ENCODE peak calls at places on chromosomes 5 and 9, in five cellular contexts. One of them, this sample, is unnamed.

GRCh38 chr5:7742241-7742656 is 108.7 kb downstream of the CFAP90 start:
- DNase-seq in HepG2: no peak
- DNase-seq in H1: no peak
- DNase-seq in SK-N-SH: no peak
- DNase-seq in HCT116: peak
- DNase-seq in this sample: no peak

GRCh38 chr5:83827111-83827541 is 106.5 kb upstream of the HAPLN1 start:
- DNase-seq in HepG2: no peak
- DNase-seq in H1: no peak
- DNase-seq in SK-N-SH: no peak
- DNase-seq in HCT116: no peak
- DNase-seq in this sample: no peak

GRCh38 chr5:36357391-36357790 is 55.7 kb upstream of the RANBP3L start:
- DNase-seq in HepG2: no peak
- DNase-seq in H1: no peak
- DNase-seq in SK-N-SH: no peak
- DNase-seq in HCT116: no peak
- DNase-seq in this sample: no peak

GRCh38 chr9:134299068-134299467 is 27.2 kb upstream of the RXRA start:
- DNase-seq in HepG2: no peak
- DNase-seq in H1: no peak
- DNase-seq in SK-N-SH: no peak
- DNase-seq in HCT116: no peak
- DNase-seq in this sample: no peak

GRCh38 chr9:25994605-25995004 is 316.4 kb upstream of the TUSC1 start:
- DNase-seq in HepG2: no peak
- DNase-seq in H1: no peak
- DNase-seq in SK-N-SH: no peak
- DNase-seq in HCT116: no peak
- DNase-seq in this sample: no peak

GRCh38 chr9:133690111-133690561 is 48.0 kb downstream of the SARDH start:
- DNase-seq in HepG2: no peak
- DNase-seq in H1: no peak
- DNase-seq in SK-N-SH: no peak
- DNase-seq in HCT116: no peak
- DNase-seq in this sample: peak

GRCh38 chr9:123863164-123863855 is 66.6 kb downstream of the DENND1A start:
- DNase-seq in HepG2: no peak
- DNase-seq in H1: no peak
- DNase-seq in SK-N-SH: no peak
- DNase-seq in HCT116: no peak
- DNase-seq in this sample: no peak

GRCh38 chr9:3963266-3964019 is 336.4 kb downstream of the GLIS3 start:
- DNase-seq in HepG2: no peak
- DNase-seq in H1: no peak
- DNase-seq in SK-N-SH: no peak
- DNase-seq in HCT116: no peak
- DNase-seq in this sample: no peak

GRCh38 chr9:124012368-124013262 is 1.0 kb downstream of the LHX2 start:
- DNase-seq in HepG2: no peak
- DNase-seq in H1: peak
- DNase-seq in SK-N-SH: no peak
- DNase-seq in HCT116: no peak
- DNase-seq in this sample: no peak

GRCh38 chr5:19625562-19625961 is 362.4 kb downstream of the CDH18 start:
- DNase-seq in HepG2: no peak
- DNase-seq in H1: no peak
- DNase-seq in SK-N-SH: no peak
- DNase-seq in HCT116: no peak
- DNase-seq in this sample: no peak

GRCh38 chr5:85896499-85896898 is 721.2 kb upstream of the COX7C start:
- DNase-seq in HepG2: no peak
- DNase-seq in H1: no peak
- DNase-seq in SK-N-SH: no peak
- DNase-seq in HCT116: no peak
- DNase-seq in this sample: no peak

GRCh38 chr9:90969021-90969675 is 167.5 kb downstream of the SYK start:
- DNase-seq in HepG2: no peak
- DNase-seq in H1: no peak
- DNase-seq in SK-N-SH: no peak
- DNase-seq in HCT116: no peak
- DNase-seq in this sample: no peak

GRCh38 chr9:114546851-114547250 is 40.7 kb upstream of the ATP6V1G1 start:
- DNase-seq in HepG2: no peak
- DNase-seq in H1: no peak
- DNase-seq in SK-N-SH: no peak
- DNase-seq in HCT116: no peak
- DNase-seq in this sample: no peak

DNA sequence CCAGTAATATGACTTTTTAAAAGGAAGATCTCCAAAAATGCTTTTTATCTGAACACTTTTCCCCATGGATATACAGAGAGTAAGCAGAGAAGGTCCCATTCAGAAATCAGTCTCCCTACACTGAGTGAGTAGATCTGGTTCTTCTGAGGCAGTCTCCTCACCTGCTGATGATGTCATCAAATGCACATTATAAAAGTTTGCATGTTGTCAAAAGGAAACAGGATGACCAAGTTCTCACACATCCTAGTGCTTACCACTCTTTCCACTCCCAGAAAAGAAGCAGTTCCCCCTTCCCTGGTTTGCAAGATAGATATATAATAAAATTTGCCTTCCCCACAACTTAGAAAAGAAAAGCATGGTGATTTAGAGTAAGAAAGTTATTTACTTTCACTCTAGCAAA is 180.5 kb downstream of the RAB3C start:
- DNase-seq in HepG2: no peak
- DNase-seq in H1: no peak
- DNase-seq in SK-N-SH: no peak
- DNase-seq in HCT116: no peak
- DNase-seq in this sample: no peak
- TF ChIP-seq JUND in HepG2: no peak
- TF ChIP-seq JUND in H1: no peak
- TF ChIP-seq JUND in SK-N-SH: no peak
- TF ChIP-seq JUND in HCT116: no peak
- TF ChIP-seq JUND in this sample: no peak

GRCh38 chr5:150428978-150429377 is 16.3 kb upstream of the CD74 start:
- DNase-seq in HepG2: no peak
- DNase-seq in H1: no peak
- DNase-seq in SK-N-SH: no peak
- DNase-seq in HCT116: no peak
- DNase-seq in this sample: no peak

GRCh38 chr5:150429410-150429873 is 16.7 kb upstream of the CD74 start:
- DNase-seq in HepG2: no peak
- DNase-seq in H1: no peak
- DNase-seq in SK-N-SH: no peak
- DNase-seq in HCT116: no peak
- DNase-seq in this sample: no peak

GRCh38 chr5:150431574-150431973 is 18.0 kb downstream of the RPS14 start:
- DNase-seq in HepG2: no peak
- DNase-seq in H1: no peak
- DNase-seq in SK-N-SH: no peak
- DNase-seq in HCT116: no peak
- DNase-seq in this sample: no peak

GRCh38 chr5:150431048-150431447 is 18.3 kb upstream of the CD74 start:
- DNase-seq in HepG2: no peak
- DNase-seq in H1: no peak
- DNase-seq in SK-N-SH: no peak
- DNase-seq in HCT116: no peak
- DNase-seq in this sample: no peak

GRCh38 chr5:150428106-150428876 is 15.6 kb upstream of the CD74 start:
- DNase-seq in HepG2: peak
- DNase-seq in H1: no peak
- DNase-seq in SK-N-SH: no peak
- DNase-seq in HCT116: no peak
- DNase-seq in this sample: peak
- TF ChIP-seq JUND in HepG2: no peak
- TF ChIP-seq JUND in H1: no peak
- TF ChIP-seq JUND in SK-N-SH: no peak
- TF ChIP-seq JUND in HCT116: no peak
- TF ChIP-seq JUND in this sample: no peak

GRCh38 chr9:113221003-113221799 is at the start of the genes FKBP15 and SLC31A1:
- DNase-seq in HepG2: peak
- DNase-seq in H1: peak
- DNase-seq in SK-N-SH: peak
- DNase-seq in HCT116: peak
- DNase-seq in this sample: peak

GRCh38 chr9:113223963-113224362 is 2.6 kb downstream of the SLC31A1 start:
- DNase-seq in HepG2: peak
- DNase-seq in H1: no peak
- DNase-seq in SK-N-SH: no peak
- DNase-seq in HCT116: no peak
- DNase-seq in this sample: no peak

GRCh38 chr9:113221800-113222481 is 597 bp downstream of the SLC31A1 start:
- DNase-seq in HepG2: peak
- DNase-seq in H1: no peak
- DNase-seq in SK-N-SH: peak
- DNase-seq in HCT116: no peak
- DNase-seq in this sample: no peak

GRCh38 chr9:113220467-113221002 is 542 bp downstream of the FKBP15 start:
- DNase-seq in HepG2: no peak
- DNase-seq in H1: no peak
- DNase-seq in SK-N-SH: no peak
- DNase-seq in HCT116: no peak
- DNase-seq in this sample: no peak

GRCh38 chr9:113222482-113222841 is 1.1 kb downstream of the SLC31A1 start:
- DNase-seq in HepG2: peak
- DNase-seq in H1: no peak
- DNase-seq in SK-N-SH: no peak
- DNase-seq in HCT116: no peak
- DNase-seq in this sample: no peak
- TF ChIP-seq JUND in HepG2: no peak
- TF ChIP-seq JUND in H1: no peak
- TF ChIP-seq JUND in SK-N-SH: no peak
- TF ChIP-seq JUND in HCT116: no peak
- TF ChIP-seq JUND in this sample: no peak

GRCh38 chr5:72138943-72139467 is 31.7 kb downstream of the MAP1B start:
- DNase-seq in HepG2: no peak
- DNase-seq in H1: no peak
- DNase-seq in SK-N-SH: no peak
- DNase-seq in HCT116: no peak
- DNase-seq in this sample: no peak
- TF ChIP-seq JUND in HepG2: no peak
- TF ChIP-seq JUND in H1: no peak
- TF ChIP-seq JUND in SK-N-SH: peak
- TF ChIP-seq JUND in HCT116: no peak
- TF ChIP-seq JUND in this sample: no peak

DNA sequence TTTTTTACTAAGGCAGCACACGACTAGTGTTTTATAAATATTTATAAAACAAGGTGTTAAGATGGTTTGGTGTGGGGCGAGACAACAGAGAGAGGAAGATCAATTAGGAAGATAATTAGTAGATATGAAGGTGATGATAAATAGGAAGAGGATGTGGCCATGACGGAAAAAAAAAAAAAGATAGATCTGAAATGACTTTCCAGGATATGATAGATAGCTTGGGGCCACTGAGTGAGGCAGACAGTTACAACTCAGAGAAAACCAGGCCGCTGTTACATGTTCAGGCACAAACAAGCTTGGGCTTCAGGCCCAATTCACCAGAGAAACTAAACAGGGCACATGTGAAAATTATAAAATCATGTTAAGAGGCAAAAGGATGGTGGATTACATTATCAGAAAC is 43.2 kb downstream of the KIAA0825 start:
- DNase-seq in HepG2: no peak
- DNase-seq in H1: no peak
- DNase-seq in SK-N-SH: peak
- DNase-seq in HCT116: no peak
- DNase-seq in this sample: no peak
- TF ChIP-seq JUND in HepG2: no peak
- TF ChIP-seq JUND in H1: no peak
- TF ChIP-seq JUND in SK-N-SH: no peak
- TF ChIP-seq JUND in HCT116: no peak
- TF ChIP-seq JUND in this sample: no peak

DNA sequence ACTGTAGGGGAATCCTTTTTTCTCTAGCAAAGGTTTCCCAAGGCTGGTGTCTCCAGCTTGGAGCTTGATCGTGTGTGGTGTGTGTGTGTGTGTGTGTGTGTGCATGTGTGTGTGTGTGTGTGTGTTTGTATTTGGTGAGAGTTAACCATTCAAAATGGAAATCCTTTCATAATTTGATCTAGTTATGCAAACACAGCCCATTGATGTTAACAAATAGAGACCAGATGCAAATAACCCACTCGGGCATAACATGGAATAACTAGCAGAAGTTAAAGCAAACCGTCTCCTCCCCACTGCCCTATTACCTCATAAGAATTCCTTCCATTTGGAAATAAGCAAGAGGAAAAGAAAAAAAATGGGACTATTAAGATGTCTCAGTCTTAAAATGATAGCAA is 24.9 kb upstream of the ZSWIM6 start:
- DNase-seq in HepG2: no peak
- DNase-seq in H1: no peak
- DNase-seq in SK-N-SH: no peak
- DNase-seq in HCT116: no peak
- DNase-seq in this sample: no peak
- TF ChIP-seq JUND in HepG2: no peak
- TF ChIP-seq JUND in H1: no peak
- TF ChIP-seq JUND in SK-N-SH: no peak
- TF ChIP-seq JUND in HCT116: no peak
- TF ChIP-seq JUND in this sample: no peak

GRCh38 chr5:172953776-172954189 is 5.4 kb upstream of the RPL26L1 start:
- DNase-seq in HepG2: no peak
- DNase-seq in H1: no peak
- DNase-seq in SK-N-SH: no peak
- DNase-seq in HCT116: no peak
- DNase-seq in this sample: no peak
- TF ChIP-seq JUND in HepG2: no peak
- TF ChIP-seq JUND in H1: no peak
- TF ChIP-seq JUND in SK-N-SH: peak
- TF ChIP-seq JUND in HCT116: no peak
- TF ChIP-seq JUND in this sample: no peak

DNA sequence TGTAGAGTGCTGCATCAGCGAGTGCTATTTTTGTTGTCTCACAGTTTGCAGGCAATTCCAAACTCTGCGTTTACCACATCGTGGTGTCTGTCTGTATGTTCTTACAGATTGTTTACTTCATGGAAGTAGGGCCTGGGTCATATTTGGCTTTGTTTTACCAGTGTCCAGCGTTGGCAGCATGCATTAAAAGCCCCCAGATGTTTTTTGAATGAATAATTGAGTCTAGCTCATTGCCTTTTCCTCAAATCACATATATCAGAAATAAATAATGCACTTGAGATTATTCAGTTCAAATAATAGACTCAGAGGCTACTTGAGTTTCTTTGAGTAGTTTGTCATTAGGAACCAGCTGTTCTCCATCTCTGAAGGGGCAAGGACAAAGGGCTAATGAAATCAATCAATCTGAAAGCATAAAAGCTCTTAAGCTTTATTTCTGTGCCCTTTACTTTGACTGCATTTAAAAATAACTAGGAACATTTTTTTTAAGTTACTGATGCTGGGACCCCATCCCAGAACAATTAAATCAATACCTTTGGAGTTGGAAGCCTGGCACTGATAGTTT is 243.8 kb downstream of the CWC27 start:
- DNase-seq in HepG2: no peak
- DNase-seq in H1: no peak
- DNase-seq in SK-N-SH: no peak
- DNase-seq in HCT116: no peak
- DNase-seq in this sample: no peak
- TF ChIP-seq JUND in HepG2: no peak
- TF ChIP-seq JUND in H1: no peak
- TF ChIP-seq JUND in SK-N-SH: no peak
- TF ChIP-seq JUND in HCT116: no peak
- TF ChIP-seq JUND in this sample: no peak